ENCODE peak calls at places on chromosomes 6 and 20, in four cellular contexts. T, B, F and D are unnamed samples.

GRCh38 chr20:46176744-46177378 is 58.7 kb downstream of the CD40 start:
- DNase-seq in T (no peak), B (peak), F (no peak), D (no peak)

GRCh38 chr6:146894624-146895023 is 295.9 kb downstream of the ADGB start:
- DNase-seq in T (no peak), B (no peak), F (no peak), D (no peak)

GRCh38 chr20:19973920-19974620 is 43.1 kb upstream of the NAA20 start:
- DNase-seq in T (no peak), B (no peak), F (peak), D (peak)

GRCh38 chr20:48149887-48150286 is 364.6 kb upstream of the SULF2 start:
- DNase-seq in T (no peak), B (no peak), F (no peak), D (no peak)

GRCh38 chr20:14761903-14762302 is 424.5 kb upstream of the FLRT3 start:
- DNase-seq in T (no peak), B (no peak), F (no peak), D (no peak)

GRCh38 chr6:91509711-91510110 is 922.8 kb upstream of the MAP3K7 start:
- DNase-seq in T (no peak), B (no peak), F (no peak), D (no peak)

GRCh38 chr6:151389640-151390275 is 1.6 kb downstream of the ZBTB2 start:
- DNase-seq in T (peak), B (peak), F (peak), D (peak)

GRCh38 chr20:5880326-5880725 is 70.0 kb downstream of the TRMT6 start:
- DNase-seq in T (no peak), B (no peak), F (no peak), D (no peak)

GRCh38 chr20:50191566-50192363 is 1.1 kb downstream of the CEBPB start:
- DNase-seq in T (peak), B (peak), F (no peak), D (peak)

GRCh38 chr20:64140956-64141355 is 23.3 kb upstream of the MYT1 start:
- DNase-seq in T (no peak), B (no peak), F (no peak), D (no peak)